ENCODE peak calls at places on chromosomes 11 and 22, in nine cellular contexts. One of them, this sample, is unnamed.

GRCh38 chr11:102528618-102529017 is 1.9 kb downstream of the MMP7 start:
- DNase-seq in left cardiac atrium: no peak
- DNase-seq in NCI-H2081: no peak
- DNase-seq in non-pigmented ciliary epithelial cell: no peak
- DNase-seq in EL: no peak
- DNase-seq in activated CD8-positive, alpha-beta memory T cell treated with anti-CD3 and anti-CD28 coated beads for 4 hours: no peak
- DNase-seq in EH: no peak
- DNase-seq in fibroblast of mammary gland: no peak
- DNase-seq in fibroblast of pulmonary artery: no peak
- DNase-seq in this sample: no peak

GRCh38 chr11:131666006-131666405 is 295.6 kb downstream of the NTM start:
- DNase-seq in left cardiac atrium: no peak
- DNase-seq in NCI-H2081: no peak
- DNase-seq in non-pigmented ciliary epithelial cell: no peak
- DNase-seq in EL: peak
- DNase-seq in activated CD8-positive, alpha-beta memory T cell treated with anti-CD3 and anti-CD28 coated beads for 4 hours: no peak
- DNase-seq in EH: peak
- DNase-seq in fibroblast of mammary gland: no peak
- DNase-seq in fibroblast of pulmonary artery: no peak
- DNase-seq in this sample: no peak

GRCh38 chr22:37549704-37550059 is 10.6 kb upstream of the CDC42EP1 start:
- DNase-seq in left cardiac atrium: peak
- DNase-seq in NCI-H2081: no peak
- DNase-seq in non-pigmented ciliary epithelial cell: no peak
- DNase-seq in EL: peak
- DNase-seq in activated CD8-positive, alpha-beta memory T cell treated with anti-CD3 and anti-CD28 coated beads for 4 hours: no peak
- DNase-seq in EH: peak
- DNase-seq in fibroblast of mammary gland: peak
- DNase-seq in fibroblast of pulmonary artery: peak
- DNase-seq in this sample: no peak

GRCh38 chr11:2793781-2794418 is 91.7 kb downstream of the CDKN1C start:
- DNase-seq in left cardiac atrium: peak
- DNase-seq in NCI-H2081: no peak
- DNase-seq in non-pigmented ciliary epithelial cell: no peak
- DNase-seq in EL: no peak
- DNase-seq in activated CD8-positive, alpha-beta memory T cell treated with anti-CD3 and anti-CD28 coated beads for 4 hours: no peak
- DNase-seq in EH: no peak
- DNase-seq in fibroblast of mammary gland: no peak
- DNase-seq in fibroblast of pulmonary artery: no peak
- DNase-seq in this sample: no peak

GRCh38 chr11:15289718-15290117 is 175.0 kb downstream of the INSC start:
- DNase-seq in left cardiac atrium: no peak
- DNase-seq in NCI-H2081: no peak
- DNase-seq in non-pigmented ciliary epithelial cell: no peak
- DNase-seq in EL: no peak
- DNase-seq in activated CD8-positive, alpha-beta memory T cell treated with anti-CD3 and anti-CD28 coated beads for 4 hours: no peak
- DNase-seq in EH: no peak
- DNase-seq in fibroblast of mammary gland: no peak
- DNase-seq in fibroblast of pulmonary artery: no peak
- DNase-seq in this sample: no peak

GRCh38 chr11:45894555-45895247 is 9.2 kb downstream of the MAPK8IP1 start:
- DNase-seq in left cardiac atrium: no peak
- DNase-seq in NCI-H2081: no peak
- DNase-seq in non-pigmented ciliary epithelial cell: no peak
- DNase-seq in EL: no peak
- DNase-seq in activated CD8-positive, alpha-beta memory T cell treated with anti-CD3 and anti-CD28 coated beads for 4 hours: no peak
- DNase-seq in EH: no peak
- DNase-seq in fibroblast of mammary gland: no peak
- DNase-seq in fibroblast of pulmonary artery: no peak
- DNase-seq in this sample: no peak

GRCh38 chr11:74546752-74547151 is 45.6 kb upstream of the POLD3 start:
- DNase-seq in left cardiac atrium: no peak
- DNase-seq in NCI-H2081: no peak
- DNase-seq in non-pigmented ciliary epithelial cell: no peak
- DNase-seq in EL: no peak
- DNase-seq in activated CD8-positive, alpha-beta memory T cell treated with anti-CD3 and anti-CD28 coated beads for 4 hours: no peak
- DNase-seq in EH: no peak
- DNase-seq in fibroblast of mammary gland: no peak
- DNase-seq in fibroblast of pulmonary artery: no peak
- DNase-seq in this sample: no peak

GRCh38 chr22:36767035-36767775 is 8.7 kb downstream of the IFT27 start:
- DNase-seq in left cardiac atrium: no peak
- DNase-seq in NCI-H2081: no peak
- DNase-seq in non-pigmented ciliary epithelial cell: no peak
- DNase-seq in EL: no peak
- DNase-seq in activated CD8-positive, alpha-beta memory T cell treated with anti-CD3 and anti-CD28 coated beads for 4 hours: no peak
- DNase-seq in EH: no peak
- DNase-seq in fibroblast of mammary gland: no peak
- DNase-seq in fibroblast of pulmonary artery: no peak
- DNase-seq in this sample: no peak

GRCh38 chr11:30983810-30984441 is 385.6 kb downstream of the DCDC1 start:
- DNase-seq in left cardiac atrium: no peak
- DNase-seq in NCI-H2081: no peak
- DNase-seq in non-pigmented ciliary epithelial cell: no peak
- DNase-seq in EL: no peak
- DNase-seq in activated CD8-positive, alpha-beta memory T cell treated with anti-CD3 and anti-CD28 coated beads for 4 hours: no peak
- DNase-seq in EH: no peak
- DNase-seq in fibroblast of mammary gland: no peak
- DNase-seq in fibroblast of pulmonary artery: no peak
- DNase-seq in this sample: no peak

GRCh38 chr11:120974980-120975379 is 48.9 kb upstream of the TBCEL start:
- DNase-seq in left cardiac atrium: no peak
- DNase-seq in NCI-H2081: no peak
- DNase-seq in non-pigmented ciliary epithelial cell: no peak
- DNase-seq in EL: no peak
- DNase-seq in activated CD8-positive, alpha-beta memory T cell treated with anti-CD3 and anti-CD28 coated beads for 4 hours: no peak
- DNase-seq in EH: no peak
- DNase-seq in fibroblast of mammary gland: no peak
- DNase-seq in fibroblast of pulmonary artery: no peak
- DNase-seq in this sample: no peak

GRCh38 chr22:46798366-46799057 is 36.1 kb downstream of the TBC1D22A start:
- DNase-seq in left cardiac atrium: peak
- DNase-seq in NCI-H2081: no peak
- DNase-seq in non-pigmented ciliary epithelial cell: peak
- DNase-seq in EL: peak
- DNase-seq in activated CD8-positive, alpha-beta memory T cell treated with anti-CD3 and anti-CD28 coated beads for 4 hours: peak
- DNase-seq in EH: peak
- DNase-seq in fibroblast of mammary gland: peak
- DNase-seq in fibroblast of pulmonary artery: peak
- DNase-seq in this sample: no peak

GRCh38 chr11:126948563-126948962 is 52.0 kb downstream of the KIRREL3 start:
- DNase-seq in left cardiac atrium: no peak
- DNase-seq in NCI-H2081: no peak
- DNase-seq in non-pigmented ciliary epithelial cell: no peak
- DNase-seq in EL: no peak
- DNase-seq in activated CD8-positive, alpha-beta memory T cell treated with anti-CD3 and anti-CD28 coated beads for 4 hours: no peak
- DNase-seq in EH: no peak
- DNase-seq in fibroblast of mammary gland: no peak
- DNase-seq in fibroblast of pulmonary artery: no peak
- DNase-seq in this sample: no peak

GRCh38 chr11:12179019-12179418 is 68.6 kb downstream of the MICAL2 start:
- DNase-seq in left cardiac atrium: no peak
- DNase-seq in NCI-H2081: no peak
- DNase-seq in non-pigmented ciliary epithelial cell: no peak
- DNase-seq in EL: no peak
- DNase-seq in activated CD8-positive, alpha-beta memory T cell treated with anti-CD3 and anti-CD28 coated beads for 4 hours: no peak
- DNase-seq in EH: no peak
- DNase-seq in fibroblast of mammary gland: no peak
- DNase-seq in fibroblast of pulmonary artery: no peak
- DNase-seq in this sample: no peak

GRCh38 chr22:37486224-37486845 is at the start of gene MFNG:
- DNase-seq in left cardiac atrium: peak
- DNase-seq in NCI-H2081: no peak
- DNase-seq in non-pigmented ciliary epithelial cell: no peak
- DNase-seq in EL: peak
- DNase-seq in activated CD8-positive, alpha-beta memory T cell treated with anti-CD3 and anti-CD28 coated beads for 4 hours: peak
- DNase-seq in EH: peak
- DNase-seq in fibroblast of mammary gland: no peak
- DNase-seq in fibroblast of pulmonary artery: peak
- DNase-seq in this sample: no peak

GRCh38 chr22:33076368-33076767 is 18.2 kb upstream of the SYN3 start:
- DNase-seq in left cardiac atrium: no peak
- DNase-seq in NCI-H2081: no peak
- DNase-seq in non-pigmented ciliary epithelial cell: no peak
- DNase-seq in EL: no peak
- DNase-seq in activated CD8-positive, alpha-beta memory T cell treated with anti-CD3 and anti-CD28 coated beads for 4 hours: no peak
- DNase-seq in EH: peak
- DNase-seq in fibroblast of mammary gland: peak
- DNase-seq in fibroblast of pulmonary artery: peak
- DNase-seq in this sample: no peak

GRCh38 chr11:121476379-121477032 is 23.7 kb upstream of the SORL1-AS1 start:
- DNase-seq in left cardiac atrium: no peak
- DNase-seq in NCI-H2081: no peak
- DNase-seq in non-pigmented ciliary epithelial cell: no peak
- DNase-seq in EL: no peak
- DNase-seq in activated CD8-positive, alpha-beta memory T cell treated with anti-CD3 and anti-CD28 coated beads for 4 hours: no peak
- DNase-seq in EH: no peak
- DNase-seq in fibroblast of mammary gland: no peak
- DNase-seq in fibroblast of pulmonary artery: no peak
- DNase-seq in this sample: no peak

GRCh38 chr22:39041908-39042307 is 1.2 kb downstream of the APOBEC3F start:
- DNase-seq in left cardiac atrium: no peak
- DNase-seq in NCI-H2081: no peak
- DNase-seq in non-pigmented ciliary epithelial cell: no peak
- DNase-seq in EL: no peak
- DNase-seq in activated CD8-positive, alpha-beta memory T cell treated with anti-CD3 and anti-CD28 coated beads for 4 hours: no peak
- DNase-seq in EH: no peak
- DNase-seq in fibroblast of mammary gland: no peak
- DNase-seq in fibroblast of pulmonary artery: no peak
- DNase-seq in this sample: no peak

GRCh38 chr11:1069740-1070139 is 4.9 kb upstream of the MUC2 start:
- DNase-seq in left cardiac atrium: no peak
- DNase-seq in NCI-H2081: no peak
- DNase-seq in non-pigmented ciliary epithelial cell: no peak
- DNase-seq in EL: no peak
- DNase-seq in activated CD8-positive, alpha-beta memory T cell treated with anti-CD3 and anti-CD28 coated beads for 4 hours: no peak
- DNase-seq in EH: no peak
- DNase-seq in fibroblast of mammary gland: no peak
- DNase-seq in fibroblast of pulmonary artery: no peak
- DNase-seq in this sample: no peak

GRCh38 chr11:102770191-102770590 is 10.2 kb downstream of the MMP10 start:
- DNase-seq in left cardiac atrium: no peak
- DNase-seq in NCI-H2081: no peak
- DNase-seq in non-pigmented ciliary epithelial cell: no peak
- DNase-seq in EL: no peak
- DNase-seq in activated CD8-positive, alpha-beta memory T cell treated with anti-CD3 and anti-CD28 coated beads for 4 hours: no peak
- DNase-seq in EH: no peak
- DNase-seq in fibroblast of mammary gland: no peak
- DNase-seq in fibroblast of pulmonary artery: no peak
- DNase-seq in this sample: no peak

GRCh38 chr11:76419896-76420295 is 24.9 kb upstream of the EMSY start:
- DNase-seq in left cardiac atrium: no peak
- DNase-seq in NCI-H2081: no peak
- DNase-seq in non-pigmented ciliary epithelial cell: no peak
- DNase-seq in EL: peak
- DNase-seq in activated CD8-positive, alpha-beta memory T cell treated with anti-CD3 and anti-CD28 coated beads for 4 hours: no peak
- DNase-seq in EH: no peak
- DNase-seq in fibroblast of mammary gland: peak
- DNase-seq in fibroblast of pulmonary artery: no peak
- DNase-seq in this sample: no peak

GRCh38 chr22:49634006-49634772 is 193.5 kb downstream of the BRD1 start:
- DNase-seq in left cardiac atrium: peak
- DNase-seq in NCI-H2081: no peak
- DNase-seq in non-pigmented ciliary epithelial cell: no peak
- DNase-seq in EL: no peak
- DNase-seq in activated CD8-positive, alpha-beta memory T cell treated with anti-CD3 and anti-CD28 coated beads for 4 hours: no peak
- DNase-seq in EH: no peak
- DNase-seq in fibroblast of mammary gland: no peak
- DNase-seq in fibroblast of pulmonary artery: no peak
- DNase-seq in this sample: no peak

GRCh38 chr22:41949297-41949965 is 2.5 kb upstream of the CENPM start:
- DNase-seq in left cardiac atrium: no peak
- DNase-seq in NCI-H2081: no peak
- DNase-seq in non-pigmented ciliary epithelial cell: no peak
- DNase-seq in EL: no peak
- DNase-seq in activated CD8-positive, alpha-beta memory T cell treated with anti-CD3 and anti-CD28 coated beads for 4 hours: no peak
- DNase-seq in EH: no peak
- DNase-seq in fibroblast of mammary gland: no peak
- DNase-seq in fibroblast of pulmonary artery: no peak
- DNase-seq in this sample: no peak

GRCh38 chr11:1770061-1770460 is 6.3 kb upstream of the CTSD start:
- DNase-seq in left cardiac atrium: no peak
- DNase-seq in NCI-H2081: no peak
- DNase-seq in non-pigmented ciliary epithelial cell: no peak
- DNase-seq in EL: no peak
- DNase-seq in activated CD8-positive, alpha-beta memory T cell treated with anti-CD3 and anti-CD28 coated beads for 4 hours: no peak
- DNase-seq in EH: no peak
- DNase-seq in fibroblast of mammary gland: no peak
- DNase-seq in fibroblast of pulmonary artery: no peak
- DNase-seq in this sample: no peak

GRCh38 chr11:68664141-68664540 is 20.2 kb upstream of the GAL start:
- DNase-seq in left cardiac atrium: no peak
- DNase-seq in NCI-H2081: no peak
- DNase-seq in non-pigmented ciliary epithelial cell: no peak
- DNase-seq in EL: no peak
- DNase-seq in activated CD8-positive, alpha-beta memory T cell treated with anti-CD3 and anti-CD28 coated beads for 4 hours: no peak
- DNase-seq in EH: no peak
- DNase-seq in fibroblast of mammary gland: no peak
- DNase-seq in fibroblast of pulmonary artery: no peak
- DNase-seq in this sample: no peak

GRCh38 chr22:20092477-20092854 is 12.4 kb downstream of the DGCR8 start:
- DNase-seq in left cardiac atrium: no peak
- DNase-seq in NCI-H2081: no peak
- DNase-seq in non-pigmented ciliary epithelial cell: no peak
- DNase-seq in EL: no peak
- DNase-seq in activated CD8-positive, alpha-beta memory T cell treated with anti-CD3 and anti-CD28 coated beads for 4 hours: no peak
- DNase-seq in EH: no peak
- DNase-seq in fibroblast of mammary gland: no peak
- DNase-seq in fibroblast of pulmonary artery: no peak
- DNase-seq in this sample: no peak

GRCh38 chr11:19975414-19975990 is 184.8 kb downstream of the DBX1 start:
- DNase-seq in left cardiac atrium: no peak
- DNase-seq in NCI-H2081: no peak
- DNase-seq in non-pigmented ciliary epithelial cell: no peak
- DNase-seq in EL: no peak
- DNase-seq in activated CD8-positive, alpha-beta memory T cell treated with anti-CD3 and anti-CD28 coated beads for 4 hours: no peak
- DNase-seq in EH: no peak
- DNase-seq in fibroblast of mammary gland: no peak
- DNase-seq in fibroblast of pulmonary artery: no peak
- DNase-seq in this sample: no peak

GRCh38 chr11:50174189-50174588 is 141.5 kb downstream of the OR4C45 start:
- DNase-seq in left cardiac atrium: no peak
- DNase-seq in NCI-H2081: no peak
- DNase-seq in non-pigmented ciliary epithelial cell: peak
- DNase-seq in EL: no peak
- DNase-seq in activated CD8-positive, alpha-beta memory T cell treated with anti-CD3 and anti-CD28 coated beads for 4 hours: no peak
- DNase-seq in EH: peak
- DNase-seq in fibroblast of mammary gland: peak
- DNase-seq in fibroblast of pulmonary artery: peak
- DNase-seq in this sample: no peak

GRCh38 chr11:10982695-10983492 is 125.0 kb upstream of the ZBED5 start:
- DNase-seq in left cardiac atrium: no peak
- DNase-seq in NCI-H2081: no peak
- DNase-seq in non-pigmented ciliary epithelial cell: no peak
- DNase-seq in EL: no peak
- DNase-seq in activated CD8-positive, alpha-beta memory T cell treated with anti-CD3 and anti-CD28 coated beads for 4 hours: no peak
- DNase-seq in EH: no peak
- DNase-seq in fibroblast of mammary gland: peak
- DNase-seq in fibroblast of pulmonary artery: peak
- DNase-seq in this sample: no peak

GRCh38 chr22:30863161-30863833 is 105.3 kb downstream of the MORC2 start:
- DNase-seq in left cardiac atrium: no peak
- DNase-seq in NCI-H2081: no peak
- DNase-seq in non-pigmented ciliary epithelial cell: no peak
- DNase-seq in EL: no peak
- DNase-seq in activated CD8-positive, alpha-beta memory T cell treated with anti-CD3 and anti-CD28 coated beads for 4 hours: no peak
- DNase-seq in EH: no peak
- DNase-seq in fibroblast of mammary gland: peak
- DNase-seq in fibroblast of pulmonary artery: no peak
- DNase-seq in this sample: no peak

GRCh38 chr22:19466126-19466716 is 12.8 kb downstream of the UFD1 start:
- DNase-seq in left cardiac atrium: no peak
- DNase-seq in NCI-H2081: no peak
- DNase-seq in non-pigmented ciliary epithelial cell: no peak
- DNase-seq in EL: no peak
- DNase-seq in activated CD8-positive, alpha-beta memory T cell treated with anti-CD3 and anti-CD28 coated beads for 4 hours: no peak
- DNase-seq in EH: no peak
- DNase-seq in fibroblast of mammary gland: no peak
- DNase-seq in fibroblast of pulmonary artery: no peak
- DNase-seq in this sample: no peak

GRCh38 chr11:63635762-63636465 is 21.7 kb upstream of the PLAAT3 start:
- DNase-seq in left cardiac atrium: peak
- DNase-seq in NCI-H2081: peak
- DNase-seq in non-pigmented ciliary epithelial cell: no peak
- DNase-seq in EL: peak
- DNase-seq in activated CD8-positive, alpha-beta memory T cell treated with anti-CD3 and anti-CD28 coated beads for 4 hours: peak
- DNase-seq in EH: peak
- DNase-seq in fibroblast of mammary gland: peak
- DNase-seq in fibroblast of pulmonary artery: peak
- DNase-seq in this sample: peak